ENCODE peak calls at places on chromosome 18, in nine cellular contexts. F is stomach, M is HepG2, Q is endothelial cell of umbilical vein, U is transverse colon, P is breast epithelium, T is Panc1, A is prostate gland, B is upper lobe of left lung. Z is an unnamed sample.

GRCh38 chr18:2627821-2628276 is 27.7 kb upstream of the SMCHD1 start:
- DNase-seq in U (no peak), B (no peak), M (peak; percentile 15), F (no peak), A (no peak), P (no peak), T (no peak), Q (no peak), Z (no peak)

GRCh38 chr18:48941672-48942071 is 9.1 kb downstream of the SMAD7 start:
- DNase-seq in Q (peak; percentile 17), T (no peak), A (no peak), B (no peak), P (no peak), U (no peak), F (no peak), M (no peak), Z (no peak)

GRCh38 chr18:24656571-24656971 is 196.1 kb downstream of the HRH4 start:
- DNase-seq in B (no peak), P (no peak), Q (no peak), F (no peak), T (no peak), U (no peak), A (no peak), M (no peak), Z (no peak)

GRCh38 chr18:21851327-21851961 is 110.9 kb downstream of the MIB1 start:
- DNase-seq in B (no peak), M (no peak), Q (peak; percentile 32), A (no peak), P (no peak), T (no peak), U (no peak), F (no peak), Z (no peak)

GRCh38 chr18:9260388-9261380 is 73.9 kb upstream of the TWSG1 start:
- DNase-seq in M (no peak), B (no peak), A (no peak), U (no peak), T (no peak), Q (no peak), P (no peak), F (no peak), Z (no peak)

GRCh38 chr18:72674710-72675109 is 130.6 kb upstream of the CBLN2 start:
- DNase-seq in P (no peak), F (no peak), T (no peak), B (no peak), A (no peak), M (no peak), Q (no peak), U (no peak), Z (no peak)

GRCh38 chr18:5842653-5843052 is 52.7 kb downstream of the TMEM200C start:
- DNase-seq in M (peak; percentile 10), Q (no peak), A (no peak), B (no peak), F (no peak), U (no peak), T (no peak), P (no peak), Z (no peak)

GRCh38 chr18:79898952-79899608 is 52.4 kb downstream of the SLC66A2 start:
- DNase-seq in U (peak; percentile 3), B (no peak), M (no peak), A (peak; percentile 3), F (no peak), T (no peak), Q (no peak), P (no peak), Z (peak; percentile 55)

GRCh38 chr18:75203456-75204261 is 5.3 kb downstream of the PTGR3 start:
- DNase-seq in F (no peak), P (no peak), M (no peak), A (no peak), Q (no peak), T (no peak), U (no peak), B (no peak), Z (no peak)

GRCh38 chr18:79942786-79943607 is 8.5 kb downstream of the SLC66A2 start:
- DNase-seq in M (no peak), F (peak; percentile 28), Q (no peak), B (peak; percentile 19), P (peak; percentile 17), A (no peak), U (peak; percentile 72), T (no peak), Z (peak; percentile 67)

GRCh38 chr18:77124452-77124922 is 8.1 kb downstream of the MBP start:
- DNase-seq in P (no peak), T (no peak), U (no peak), M (no peak), Q (no peak), A (no peak), F (no peak), B (peak; percentile 49), Z (no peak)
- H3K4me1 ChIP-seq in P (no peaks in the 10 kb centered on the region), T (peaks cover 99% of the 10 kb centered on the region), U (peaks cover 74% of the 10 kb centered on the region), M (peaks cover 27% of the 10 kb centered on the region), Q (peaks cover 3% of the 10 kb centered on the region), A (no peaks in the 10 kb centered on the region), F (peaks cover 20% of the 10 kb centered on the region), B (peaks cover 27% of the 10 kb centered on the region), Z (peaks cover 51% of the 10 kb centered on the region)

GRCh38 chr18:68428666-68429065 is 286.2 kb downstream of the TMX3 start:
- DNase-seq in F (no peak), B (no peak), M (no peak), Q (no peak), U (no peak), T (no peak), P (no peak), A (no peak), Z (no peak)

GRCh38 chr18:68431111-68431921 is 283.6 kb downstream of the TMX3 start:
- DNase-seq in Q (no peak), U (no peak), F (no peak), M (no peak), B (no peak), T (no peak), P (no peak), A (no peak), Z (no peak)

GRCh38 chr18:68428026-68428425 is 286.9 kb downstream of the TMX3 start:
- DNase-seq in P (no peak), T (no peak), U (no peak), Q (peak; percentile 64), F (no peak), B (no peak), M (no peak), A (no peak), Z (no peak)

GRCh38 chr18:68429809-68430208 is 285.1 kb downstream of the TMX3 start:
- DNase-seq in Q (peak; percentile 34), A (no peak), P (no peak), F (no peak), M (no peak), U (no peak), B (no peak), T (no peak), Z (no peak)

DNA sequence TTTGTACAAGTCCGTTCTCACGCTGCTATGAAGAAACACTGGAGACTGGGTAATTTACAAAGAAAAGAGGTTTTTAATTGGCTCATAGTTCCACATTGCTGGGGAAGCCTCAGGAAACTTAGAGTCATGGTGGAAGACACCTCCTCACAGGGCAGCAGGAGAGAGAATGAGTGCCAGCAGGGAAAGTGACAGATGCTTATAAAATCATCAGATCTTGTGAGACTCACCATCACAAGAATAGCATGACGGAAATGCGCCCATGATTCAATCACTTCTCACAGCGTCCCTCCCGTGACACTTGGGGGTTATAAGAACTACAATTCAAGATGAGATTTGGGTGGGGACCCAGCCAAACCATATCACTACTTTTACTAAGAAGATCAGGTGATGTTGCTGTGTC is 285.8 kb downstream of the TMX3 start:
- DNase-seq in P (no peak), M (no peak), A (no peak), F (no peak), T (no peak), U (no peak), Q (no peak), B (no peak), Z (no peak)
- TF ChIP-seq POLR2AphosphoS5 in P (no peak), M (no peak), A (no peak), F (no peak), T (no peak), U (no peak), Q (no peak), B (no peak), Z (no peak)

GRCh38 chr18:26551217-26551708 is 2.9 kb upstream of the KCTD1 start:
- DNase-seq in A (no peak), M (no peak), B (no peak), Q (no peak), F (no peak), P (no peak), U (no peak), T (no peak), Z (no peak)

GRCh38 chr18:26547302-26548143 is 830 bp downstream of the KCTD1 start:
- DNase-seq in M (no peak), P (peak; percentile 73), F (peak; percentile 54), T (no peak), A (peak; percentile 84), B (peak; percentile 71), U (peak; percentile 60), Q (peak; percentile 80), Z (peak; percentile 82)

GRCh38 chr18:26548144-26549102 is at the start of gene KCTD1:
- DNase-seq in M (peak; percentile 75), U (peak; percentile 85), B (peak; percentile 81), Q (peak; percentile 79), F (peak; percentile 83), P (peak; percentile 65), A (peak; percentile 73), T (peak; percentile 30), Z (peak; percentile 84)

GRCh38 chr18:26549486-26550435 is 1.4 kb upstream of the KCTD1 start:
- DNase-seq in Q (peak; percentile 38), M (peak; percentile 12), A (peak; percentile 67), P (peak; percentile 36), F (peak; percentile 66), T (no peak), B (peak; percentile 67), U (peak; percentile 61), Z (peak; percentile 73)

GRCh38 chr18:26549103-26549485 is 741 bp upstream of the KCTD1 start:
- DNase-seq in B (peak; percentile 22), F (peak; percentile 30), U (peak; percentile 38), Q (peak; percentile 41), A (peak; percentile 61), T (no peak), P (peak; percentile 33), M (no peak), Z (peak; percentile 65)
- H3K4me1 ChIP-seq in B (peaks cover 33% of the 10 kb centered on the region), F (peaks cover 56% of the 10 kb centered on the region), U (peaks cover 53% of the 10 kb centered on the region), Q (peaks cover 31% of the 10 kb centered on the region), A (no peaks in the 10 kb centered on the region), T (peaks cover 15% of the 10 kb centered on the region), P (peaks cover 7% of the 10 kb centered on the region), M (peaks cover 36% of the 10 kb centered on the region), Z (peaks cover 71% of the 10 kb centered on the region)

DNA sequence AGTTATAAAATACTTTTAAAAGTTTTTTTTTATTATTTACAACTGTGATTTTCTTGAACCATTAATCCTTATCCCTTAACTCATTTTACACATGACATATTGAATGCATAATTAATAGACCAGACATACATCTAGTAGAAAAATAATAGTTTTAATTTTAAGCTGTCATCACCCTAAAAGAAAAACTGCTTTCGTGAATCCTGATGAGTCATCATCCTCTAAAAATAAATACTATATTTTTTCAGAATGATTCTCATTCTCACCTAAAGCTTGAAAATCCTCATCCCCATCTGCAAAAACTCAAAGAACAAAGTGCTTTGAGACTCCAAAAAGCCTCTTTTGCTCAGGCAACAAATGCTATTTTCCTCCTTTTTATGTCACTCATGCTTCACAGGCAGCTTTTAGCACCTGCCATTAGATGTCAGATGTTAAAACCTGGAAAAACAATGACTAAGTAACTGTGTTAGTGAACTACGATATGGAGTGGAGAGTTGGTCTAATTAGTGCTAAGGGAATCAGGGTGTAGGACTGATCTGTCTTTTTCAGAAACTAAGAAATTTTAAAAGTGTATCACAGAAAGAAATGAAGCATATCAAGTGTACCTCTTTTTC is 297.6 kb downstream of the TMX3 start:
- DNase-seq in A (no peak), P (no peak), F (no peak), T (no peak), U (no peak), Q (peak; percentile 35), B (no peak), M (no peak), Z (no peak)
- TF ChIP-seq POLR2AphosphoS5 in A (no peak), P (no peak), F (no peak), T (no peak), U (no peak), Q (no peak), B (no peak), M (no peak), Z (no peak)